ENCODE peak calls at places on chromosomes 1 and 21, in ten cellular contexts. R is hepatocyte; W is RPMI7951; J is CD8-positive, alpha-beta T cell; E is Caco-2; H is T-helper 9 cell; Y is stimulated activated CD4-positive, alpha-beta T cell treated with anti-CD3 and anti-CD28 coated beads, Interleukin-1b, Interleukin-23, amount 100 ng/mL, for 1 hour; C is NCI-H510A; U is occipital lobe; T is NCI-H1694 treated with DMSO at 0.1 percent for 48 hours. O is an unnamed sample.

GRCh38 chr1:230124187-230125128 is 57.4 kb downstream of the GALNT2 start:
- DNase-seq in R (no peak), W (no peak), J (no peak), E (no peak), H (no peak), Y (no peak), C (no peak), U (no peak), T (no peak), O (no peak)

GRCh38 chr1:1181938-1182410 is 8.3 kb downstream of the TTLL10 start:
- DNase-seq in R (no peak), W (no peak), J (peak; percentile 19), E (no peak), H (no peak), Y (no peak), C (no peak), U (no peak), T (no peak), O (peak; percentile 60)

GRCh38 chr1:158330390-158330789 is 941 bp downstream of the CD1B start:
- DNase-seq in R (no peak), W (no peak), J (no peak), E (no peak), H (no peak), Y (no peak), C (no peak), U (no peak), T (no peak), O (no peak)

GRCh38 chr1:1143636-1144035 is 27.7 kb upstream of the C1orf159 start:
- DNase-seq in R (no peak), W (no peak), J (no peak), E (no peak), H (no peak), Y (no peak), C (no peak), U (no peak), T (no peak), O (no peak)

GRCh38 chr1:160124709-160125478 is 9.3 kb downstream of the ATP1A2 start:
- DNase-seq in R (peak; percentile 71), W (peak; percentile 89), J (no peak), E (peak; percentile 82), H (no peak), Y (no peak), C (no peak), U (no peak), T (no peak), O (no peak)

GRCh38 chr21:41364308-41364707 is 2.5 kb downstream of the MX2 start:
- DNase-seq in R (no peak), W (no peak), J (no peak), E (no peak), H (no peak), Y (no peak), C (no peak), U (no peak), T (no peak), O (no peak)

GRCh38 chr21:43933146-43933673 is 68.2 kb downstream of the AGPAT3 start:
- DNase-seq in R (no peak), W (no peak), J (no peak), E (no peak), H (no peak), Y (no peak), C (no peak), U (no peak), T (peak; percentile 49), O (no peak)

GRCh38 chr1:47617381-47618221 is 179.8 kb downstream of the FOXD2 start:
- DNase-seq in R (no peak), W (no peak), J (no peak), E (no peak), H (no peak), Y (no peak), C (no peak), U (no peak), T (no peak), O (no peak)

GRCh38 chr1:88434836-88435235 is 249.2 kb upstream of the PKN2 start:
- DNase-seq in R (no peak), W (no peak), J (no peak), E (no peak), H (no peak), Y (no peak), C (no peak), U (no peak), T (no peak), O (no peak)

GRCh38 chr1:196148367-196148970 is 459.8 kb downstream of the KCNT2 start:
- DNase-seq in R (peak; percentile 22), W (peak; percentile 48), J (no peak), E (no peak), H (no peak), Y (no peak), C (no peak), U (no peak), T (peak; percentile 65), O (no peak)

GRCh38 chr1:208272311-208272710 is 28.1 kb upstream of the PLXNA2 start:
- DNase-seq in R (no peak), W (no peak), J (no peak), E (no peak), H (no peak), Y (no peak), C (no peak), U (peak; percentile 27), T (peak; percentile 79), O (no peak)

GRCh38 chr1:36879613-36880012 is 154.7 kb downstream of the GRIK3 start:
- DNase-seq in R (no peak), W (no peak), J (no peak), E (no peak), H (no peak), Y (no peak), C (no peak), U (no peak), T (no peak), O (no peak)

GRCh38 chr1:21537511-21537931 is 28.3 kb downstream of the ALPL start:
- DNase-seq in R (no peak), W (no peak), J (no peak), E (no peak), H (no peak), Y (no peak), C (no peak), U (no peak), T (no peak), O (peak; percentile 15)

GRCh38 chr1:212690816-212691403 is 8.7 kb downstream of the BATF3 start:
- DNase-seq in R (no peak), W (no peak), J (no peak), E (no peak), H (no peak), Y (no peak), C (no peak), U (no peak), T (no peak), O (no peak)

GRCh38 chr1:9466780-9467755 is 72.2 kb upstream of the SLC25A33 start:
- DNase-seq in R (peak; percentile 50), W (no peak), J (no peak), E (no peak), H (no peak), Y (no peak), C (peak; percentile 34), U (no peak), T (no peak), O (no peak)

GRCh38 chr1:42319871-42320484 is 15.1 kb downstream of the FOXJ3 start:
- DNase-seq in R (no peak), W (no peak), J (peak; percentile 57), E (no peak), H (peak; percentile 21), Y (no peak), C (no peak), U (no peak), T (no peak), O (no peak)

GRCh38 chr1:202085682-202086373 is 36.9 kb upstream of the GPR37L1 start:
- DNase-seq in R (peak; percentile 78), W (peak; percentile 12), J (no peak), E (peak; percentile 82), H (no peak), Y (no peak), C (peak; percentile 79), U (peak; percentile 51), T (no peak), O (peak; percentile 60)